ENCODE peak calls at places on chromosome 6, in four cellular contexts. L is GM12891, X is K562, Q is GM12878. R is an unnamed sample.

GRCh38 chr6:148329568-148330299 is 12.9 kb upstream of the SASH1 start:
- DNase-seq in L (no peak), X (no peak), Q (no peak), R (no peak)

GRCh38 chr6:139990865-139991264 is 616.4 kb upstream of the CITED2 start:
- DNase-seq in L (no peak), X (no peak), Q (no peak), R (no peak)

GRCh38 chr6:146827216-146827928 is 228.6 kb downstream of the ADGB start:
- DNase-seq in L (no peak), X (no peak), Q (no peak), R (no peak)

GRCh38 chr6:11434565-11435326 is 102.8 kb upstream of the TMEM170B start:
- DNase-seq in L (no peak), X (no peak), Q (no peak), R (no peak)

GRCh38 chr6:88705601-88706000 is 257.8 kb downstream of the RNGTT start:
- DNase-seq in L (peak; percentile 0), X (peak; percentile 25), Q (peak; percentile 81), R (no peak)

GRCh38 chr6:112231609-112232060 is 22.7 kb downstream of the LAMA4 start:
- DNase-seq in L (no peak), X (no peak), Q (no peak), R (no peak)

GRCh38 chr6:143059616-143060353 is 904 bp upstream of the AIG1 start:
- DNase-seq in L (no peak), X (no peak), Q (no peak), R (peak; percentile 71)

GRCh38 chr6:21742238-21742660 is 148.7 kb downstream of the SOX4 start:
- DNase-seq in L (no peak), X (no peak), Q (no peak), R (no peak)

GRCh38 chr6:106715922-106716321 is 86.5 kb downstream of the QRSL1 start:
- DNase-seq in L (no peak), X (no peak), Q (no peak), R (no peak)

DNA sequence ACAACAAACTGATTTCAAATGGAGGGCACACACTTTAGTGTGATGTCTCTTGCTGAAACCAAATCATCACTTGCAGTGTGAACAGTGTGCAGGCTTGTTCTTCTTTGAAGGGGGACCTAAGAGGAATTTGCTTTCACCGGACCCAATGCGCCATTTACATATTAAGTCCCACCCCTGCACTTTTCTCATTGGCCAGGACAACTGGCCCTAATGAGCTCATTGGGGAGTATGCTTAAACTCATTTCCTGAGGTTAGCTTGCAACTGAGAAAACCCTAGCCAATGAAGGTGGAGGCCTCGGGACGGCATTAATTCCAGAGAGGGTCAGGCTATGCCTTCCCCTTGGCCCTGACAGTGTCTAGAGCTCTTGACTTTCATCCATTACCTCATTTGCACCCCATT is 58.7 kb downstream of the VEGFA start:
- DNase-seq in L (no peak), X (peak; percentile 82), Q (no peak), R (no peak)
- TF ChIP-seq SPI1 in L (no peak), X (no peak), Q (no peak), R (no peak)

DNA sequence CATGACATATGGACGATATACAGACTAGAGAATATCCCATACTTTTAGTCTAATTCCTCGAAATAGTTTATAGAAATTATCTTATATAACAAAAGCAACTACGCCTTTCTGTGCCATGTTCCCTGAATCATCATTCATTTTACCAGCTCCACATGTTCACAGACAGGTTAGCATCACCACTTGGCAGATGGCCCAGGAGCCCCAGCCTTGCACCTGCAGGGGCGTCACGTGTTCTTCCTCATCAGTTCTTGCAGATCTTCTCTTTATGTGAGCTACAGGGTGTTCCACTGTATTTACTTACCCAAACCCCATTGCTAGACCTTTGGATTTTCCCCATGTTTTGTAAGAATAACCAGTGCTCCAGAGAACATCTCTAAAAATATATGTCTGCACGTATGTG is 12.6 kb upstream of the BNIP5 start:
- DNase-seq in L (no peak), X (peak; percentile 65), Q (no peak), R (no peak)
- TF ChIP-seq POLR2AphosphoS5 in L (no peak), X (no peak), Q (no peak), R (no peak)

DNA sequence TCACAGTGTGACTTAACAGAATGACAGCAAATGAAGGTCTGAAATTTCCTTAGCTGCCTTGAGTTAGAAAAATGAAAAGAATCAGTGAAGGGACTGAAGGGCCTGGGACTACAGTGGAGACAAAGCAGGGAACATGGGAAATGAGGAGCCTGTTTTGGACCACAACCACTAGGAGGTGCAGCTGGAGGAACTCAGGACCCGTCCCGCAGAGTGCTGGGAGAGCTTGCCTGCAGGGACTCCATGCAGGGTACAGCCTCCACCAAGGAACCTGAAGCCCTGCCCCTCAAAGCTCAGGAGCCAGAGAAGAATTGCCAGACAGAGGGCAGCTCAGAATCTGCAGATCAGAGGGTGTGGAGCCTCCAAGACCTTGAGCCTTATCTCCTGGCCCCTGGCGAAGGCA is 50.7 kb downstream of the LRFN2 start:
- DNase-seq in L (no peak), X (peak; percentile 20), Q (no peak), R (no peak)
- TF ChIP-seq SPI1 in L (no peak), X (no peak), Q (no peak), R (no peak)

GRCh38 chr6:26246553-26246952 is 118.4 kb upstream of the BTN3A2 start:
- DNase-seq in L (no peak), X (no peak), Q (no peak), R (no peak)

GRCh38 chr6:26249959-26250805 is 114.8 kb upstream of the BTN3A2 start:
- DNase-seq in L (no peak), X (peak; percentile 86), Q (peak; percentile 97), R (no peak)

GRCh38 chr6:26250806-26251075 is 114.3 kb upstream of the BTN3A2 start:
- DNase-seq in L (no peak), X (no peak), Q (no peak), R (no peak)

GRCh38 chr6:26251354-26252081 is 113.5 kb upstream of the BTN3A2 start:
- DNase-seq in L (no peak), X (peak; percentile 89), Q (peak; percentile 98), R (no peak)

GRCh38 chr6:26249709-26249958 is 115.4 kb upstream of the BTN3A2 start:
- DNase-seq in L (no peak), X (no peak), Q (peak; percentile 58), R (no peak)
- TF ChIP-seq POLR2AphosphoS5 in L (no peak), X (peak; percentile 27), Q (peak; percentile 30), R (no peak)

DNA sequence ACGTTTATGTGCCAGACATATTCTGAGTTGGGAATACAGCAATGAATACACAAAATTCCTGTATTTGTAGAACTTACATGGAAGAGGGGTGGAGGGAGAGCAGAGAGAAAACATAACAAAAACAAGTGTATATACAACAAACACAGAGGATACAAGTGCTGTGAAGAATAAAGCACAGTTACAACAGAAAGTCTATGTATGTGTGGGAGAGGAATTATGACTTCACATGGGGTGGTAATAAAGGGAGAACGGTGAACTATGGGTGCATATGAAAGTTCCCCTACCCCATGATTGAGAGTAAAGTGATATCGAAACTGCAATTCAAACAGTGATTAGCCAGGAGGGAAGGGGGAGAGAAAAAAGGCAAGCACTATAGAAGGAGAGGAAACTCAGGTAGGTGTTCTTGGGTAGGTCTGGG is 24.6 kb downstream of the HBS1L start:
- DNase-seq in L (no peak), X (no peak), Q (peak; percentile 86), R (no peak)
- TF ChIP-seq SPI1 in L (peak; percentile 60), X (no peak), Q (peak; percentile 42), R (no peak)

GRCh38 chr6:131362696-131363095 is 210.3 kb upstream of the ARG1 start:
- DNase-seq in L (no peak), X (no peak), Q (no peak), R (no peak)

GRCh38 chr6:131367206-131367873 is 205.7 kb upstream of the ARG1 start:
- DNase-seq in L (no peak), X (no peak), Q (no peak), R (no peak)

GRCh38 chr6:131366223-131366622 is 206.8 kb upstream of the ARG1 start:
- DNase-seq in L (no peak), X (no peak), Q (no peak), R (no peak)

GRCh38 chr6:131372535-131372934 is 200.5 kb upstream of the ARG1 start:
- DNase-seq in L (no peak), X (no peak), Q (no peak), R (no peak)

DNA sequence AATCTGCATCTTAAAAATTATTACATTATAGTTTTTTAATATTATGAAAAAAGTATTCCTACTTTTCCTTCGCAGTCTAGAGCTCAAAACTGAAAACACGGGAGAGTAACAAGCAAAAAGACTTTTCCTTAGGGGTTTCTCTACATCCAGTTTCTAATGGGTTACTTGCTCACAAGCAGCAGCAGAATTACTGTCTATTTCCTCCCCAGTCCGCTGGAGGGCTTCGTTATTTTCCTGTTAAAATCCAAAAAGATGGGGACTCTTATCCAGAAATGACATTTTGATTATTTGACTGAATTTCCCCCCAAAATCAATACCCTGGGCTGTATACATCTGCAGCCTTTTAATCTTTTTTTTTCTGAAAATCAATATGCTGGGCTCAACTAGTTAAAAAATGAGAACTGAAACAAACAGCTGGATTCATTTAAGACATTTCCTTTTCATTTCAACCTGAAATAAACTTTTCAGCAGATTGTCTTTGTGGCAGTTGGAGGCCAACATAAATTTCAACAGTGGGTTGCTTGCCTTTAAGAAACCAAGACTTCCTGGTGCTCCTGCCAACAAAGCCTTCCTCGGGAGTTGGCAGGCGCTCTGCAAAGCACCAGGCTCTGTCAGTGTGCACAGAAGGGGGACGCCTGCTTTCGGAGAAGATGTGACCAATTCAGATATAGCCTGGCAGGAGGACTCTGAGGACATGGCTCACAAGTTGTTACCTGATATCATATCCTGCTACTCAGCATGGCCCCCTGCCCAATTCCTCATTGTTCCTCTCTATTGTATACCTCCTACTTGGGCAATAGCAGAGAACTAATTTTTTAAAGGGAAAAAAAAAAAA is 204.7 kb upstream of the ARG1 start:
- DNase-seq in L (peak; percentile 5), X (no peak), Q (peak; percentile 9), R (peak; percentile 43)
- TF ChIP-seq POLR2AphosphoS5 in L (no peak), X (no peak), Q (no peak), R (no peak)

R was measured in HL-60.